ENCODE peak calls at places on chromosome X, in six cellular contexts. N is left cardiac atrium; M is D341Med; C is endothelial cell of umbilical vein; Y is activated naive CD4-positive, alpha-beta T cell treated with anti-CD3 and anti-CD28 coated beads for 36 hours; G is OCI-LY7. Q is an unnamed sample.

GRCh38 chrX:19879742-19880378 is 7.5 kb downstream of the SH3KBP1 start:
- DNase-seq in N (no peak), M (no peak), C (no peak), Y (no peak), G (no peak), Q (no peak)

GRCh38 chrX:150258463-150259430 is 104.4 kb upstream of the MAMLD1 start:
- DNase-seq in N (no peak), M (no peak), C (peak), Y (no peak), G (no peak), Q (no peak)

GRCh38 chrX:151753313-151754041 is 18.9 kb downstream of the CNGA2 start:
- DNase-seq in N (peak), M (peak), C (peak), Y (peak), G (no peak), Q (peak)

GRCh38 chrX:69238153-69238959 is 73.1 kb upstream of the PJA1 start:
- DNase-seq in N (peak), M (no peak), C (no peak), Y (no peak), G (no peak), Q (no peak)

GRCh38 chrX:15853586-15854079 is 980 bp downstream of the AP1S2 start:
- DNase-seq in N (no peak), M (no peak), C (peak), Y (no peak), G (peak), Q (no peak)

GRCh38 chrX:63128509-63128908 is 222.6 kb downstream of the SPIN4 start:
- DNase-seq in N (peak), M (no peak), C (no peak), Y (peak), G (peak), Q (peak)

GRCh38 chrX:154653048-154653401 is 354 bp downstream of the CTAG2 start:
- DNase-seq in N (no peak), M (no peak), C (no peak), Y (no peak), G (no peak), Q (no peak)

GRCh38 chrX:9110808-9111207 is 76.9 kb upstream of the FAM9B start:
- DNase-seq in N (no peak), M (no peak), C (no peak), Y (no peak), G (no peak), Q (no peak)

GRCh38 chrX:81377329-81377728 is 175.4 kb downstream of the SH3BGRL start:
- DNase-seq in N (no peak), M (no peak), C (peak), Y (no peak), G (peak), Q (peak)

GRCh38 chrX:13659057-13659456 is 6.1 kb downstream of the TCEANC start:
- DNase-seq in N (no peak), M (no peak), C (no peak), Y (no peak), G (peak), Q (peak)

GRCh38 chrX:4035874-4036273 is 322.4 kb upstream of the PRKX start:
- DNase-seq in N (no peak), M (no peak), C (no peak), Y (no peak), G (no peak), Q (no peak)

GRCh38 chrX:48890296-48890925 is 7.2 kb downstream of the TIMM17B start:
- DNase-seq in N (no peak), M (peak), C (no peak), Y (no peak), G (no peak), Q (no peak)